ENCODE peak calls at places on chromosomes 2 and 18, in four cellular contexts. F, A, K and U are unnamed samples.
A peak's percentile ranks its signal among the peaks of the same experiment; 100 is the strongest.

GRCh38 chr2:9897796-9898195 is 53.7 kb upstream of the GRHL1 start:
- DNase-seq in K (no peak), F (no peak), A (no peak), U (no peak)

GRCh38 chr2:44801676-44802408 is 139.7 kb upstream of the SIX3 start:
- DNase-seq in A (no peak), K (peak; percentile 33), F (no peak), U (no peak)

GRCh38 chr2:115400940-115401339 is 958.5 kb downstream of the DPP10 start:
- DNase-seq in F (no peak), K (no peak), A (no peak), U (no peak)

GRCh38 chr2:20419007-20419576 is 27.8 kb upstream of the RHOB start:
- DNase-seq in K (peak; percentile 35), F (no peak), A (no peak), U (no peak)

GRCh38 chr2:215269397-215270117 is 42.3 kb upstream of the ATIC start:
- DNase-seq in F (peak; percentile 37), K (peak; percentile 69), A (peak; percentile 40), U (no peak)

GRCh38 chr2:120424274-120424796 is 78.4 kb downstream of the INHBB start:
- DNase-seq in K (no peak), F (no peak), A (no peak), U (no peak)

GRCh38 chr2:20443276-20443920 is 3.5 kb upstream of the RHOB start:
- DNase-seq in A (peak; percentile 50), F (peak; percentile 67), K (no peak), U (no peak)

GRCh38 chr2:172465417-172466334 is 38.3 kb downstream of the ITGA6 start:
- DNase-seq in A (peak; percentile 52), K (peak; percentile 61), F (peak; percentile 63), U (no peak)

GRCh38 chr2:177313162-177313781 is 48.7 kb upstream of the NFE2L2 start:
- DNase-seq in A (no peak), F (no peak), K (no peak), U (no peak)

GRCh38 chr2:10571673-10572072 is 118.1 kb downstream of the NOL10 start:
- DNase-seq in A (no peak), F (no peak), K (no peak), U (no peak)

GRCh38 chr2:191539068-191539467 is 138.9 kb upstream of the NABP1 start:
- DNase-seq in K (peak; percentile 43), A (no peak), F (no peak), U (no peak)
- TF ChIP-seq CTCF in K (peak; percentile 62), A (peak; percentile 39), F (no peak), U (peak; percentile 55)

DNA sequence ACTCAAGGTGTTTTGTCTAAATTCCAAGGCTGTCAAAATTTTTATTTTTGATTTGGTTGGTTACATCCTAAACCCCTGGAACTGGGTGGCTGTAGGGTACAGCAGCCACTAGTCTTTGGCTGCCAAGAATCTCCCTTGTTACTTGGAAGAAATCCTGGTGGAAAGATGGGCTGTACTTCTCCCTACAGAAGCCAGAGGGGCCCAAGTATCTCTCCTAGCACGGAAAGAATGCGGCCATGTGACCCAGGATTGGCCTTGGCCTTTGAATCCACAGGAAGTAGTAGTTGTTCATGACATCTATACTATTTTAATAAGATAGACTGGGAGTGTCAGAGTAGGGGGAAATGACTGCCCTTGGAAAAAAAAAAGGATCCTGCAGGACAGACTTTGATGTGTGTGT is 54.4 kb upstream of the MYO3B start:
- DNase-seq in K (no peak), F (no peak), A (no peak), U (no peak)
- TF ChIP-seq CTCF in K (no peak), F (no peak), A (no peak), U (no peak)

GRCh38 chr2:8661235-8661634 is 20.6 kb upstream of the ID2 start:
- DNase-seq in F (no peak), K (no peak), A (no peak), U (no peak)

GRCh38 chr2:8661736-8662135 is 20.1 kb upstream of the ID2 start:
- DNase-seq in A (no peak), K (no peak), F (peak; percentile 65), U (no peak)

GRCh38 chr2:8663997-8664396 is 17.9 kb upstream of the ID2 start:
- DNase-seq in F (no peak), A (no peak), K (no peak), U (no peak)

GRCh38 chr2:8659735-8660492 is 21.9 kb upstream of the ID2 start:
- DNase-seq in F (no peak), A (no peak), K (no peak), U (no peak)

GRCh38 chr2:8662239-8662879 is 19.5 kb upstream of the ID2 start:
- DNase-seq in A (no peak), K (no peak), F (no peak), U (no peak)
- TF ChIP-seq CTCF in A (no peak), K (no peak), F (no peak), U (no peak)

DNA sequence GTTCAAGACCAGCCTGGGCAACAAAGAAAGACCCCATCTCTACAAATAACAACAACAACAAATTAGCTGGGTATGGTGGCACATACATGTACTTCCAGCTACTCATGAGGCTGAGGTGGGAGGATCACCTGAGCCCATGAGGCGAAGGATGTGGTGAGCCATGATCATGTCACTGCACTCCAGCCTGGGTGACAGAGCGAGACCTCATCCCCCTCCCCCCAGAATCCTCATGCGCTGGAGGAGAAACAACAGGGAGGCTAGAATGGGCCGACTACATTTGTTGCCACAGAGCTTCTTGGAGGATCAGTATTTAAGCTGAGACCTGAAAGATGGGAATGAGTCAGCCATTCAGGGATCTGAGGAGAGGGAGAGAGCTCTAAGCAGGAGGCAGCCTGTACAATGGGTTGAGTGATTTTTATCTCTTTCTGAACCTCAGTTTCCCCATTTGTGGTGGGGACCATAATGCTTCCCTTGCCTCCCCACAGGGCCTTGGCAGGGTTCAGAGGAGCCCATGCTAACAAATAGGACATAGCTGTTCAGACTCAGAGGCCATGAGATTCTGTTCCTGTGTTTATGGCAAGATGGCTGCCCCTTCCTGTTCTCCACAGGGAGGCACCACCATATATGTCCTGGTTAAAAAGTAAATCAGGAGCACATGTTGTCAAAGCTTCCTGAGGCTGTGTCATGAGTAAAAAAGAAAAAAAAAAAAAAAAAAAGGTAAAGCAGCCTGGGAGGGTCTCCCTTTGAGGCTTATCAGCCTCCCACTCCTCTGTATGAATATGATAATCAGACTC is 131.4 kb upstream of the HAAO start:
- DNase-seq in A (no peak), K (no peak), F (no peak), U (no peak)
- TF ChIP-seq CTCF in A (no peak), K (no peak), F (no peak), U (no peak)

GRCh38 chr2:225019100-225019499 is 23.2 kb downstream of the DOCK10 start:
- DNase-seq in K (no peak), A (no peak), F (no peak), U (no peak)

GRCh38 chr2:225020157-225020864 is 22.0 kb downstream of the DOCK10 start:
- DNase-seq in K (no peak), F (no peak), A (no peak), U (no peak)

GRCh38 chr2:225013432-225014048 is 28.7 kb downstream of the DOCK10 start:
- DNase-seq in F (no peak), A (no peak), K (no peak), U (no peak)

GRCh38 chr2:225017098-225017685 is 25.1 kb downstream of the DOCK10 start:
- DNase-seq in K (no peak), F (no peak), A (no peak), U (no peak)

GRCh38 chr2:225017713-225018112 is 24.6 kb downstream of the DOCK10 start:
- DNase-seq in K (no peak), A (no peak), F (no peak), U (no peak)
- TF ChIP-seq CTCF in K (no peak), A (no peak), F (no peak), U (no peak)

DNA sequence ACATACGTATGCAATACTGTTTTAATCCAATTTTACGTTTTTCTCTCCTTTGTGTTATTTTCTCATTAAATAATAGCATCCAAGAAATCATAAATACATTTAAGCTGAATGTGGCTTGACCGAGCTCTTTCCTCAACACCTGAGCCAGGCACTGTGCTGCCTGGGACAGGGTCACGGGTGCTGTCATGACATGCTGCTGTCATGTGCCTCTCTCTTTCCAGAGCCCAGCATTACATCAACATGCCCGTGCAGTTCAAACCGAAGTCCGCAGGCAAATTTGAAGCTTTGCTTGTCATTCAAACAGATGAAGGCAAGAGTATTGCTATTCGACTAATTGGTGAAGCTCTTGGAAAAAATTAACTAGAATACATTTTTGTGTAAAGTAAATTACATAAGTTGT is 94.1 kb upstream of the LDLRAD4 start:
- DNase-seq in K (no peak), F (no peak), A (no peak), U (no peak)
- TF ChIP-seq CTCF in K (no peak), F (no peak), A (no peak), U (no peak)

GRCh38 chr2:74454654-74455511 is at the start of gene INO80B:
- DNase-seq in K (peak; percentile 92), F (peak; percentile 97), A (peak; percentile 87), U (no peak)
- TF ChIP-seq CTCF in K (no peak), F (peak; percentile 32), A (peak; percentile 20), U (no peak)